ENCODE peak calls at places on chromosomes 6 and 20, in four cellular contexts. F is body of pancreas; X is mucosa of descending colon; J is CD8-positive, alpha-beta memory T cell. O is an unnamed sample.

GRCh38 chr6:167403427-167403826 is 78.5 kb downstream of the TTLL2 start:
- DNase-seq in X (no peak), J (no peak), F (no peak), O (no peak)

GRCh38 chr6:47261191-47261590 is 48.5 kb downstream of the TNFRSF21 start:
- DNase-seq in X (no peak), J (no peak), F (no peak), O (no peak)

GRCh38 chr6:164188861-164189260 is 774.3 kb downstream of the QKI start:
- DNase-seq in X (no peak), J (no peak), F (no peak), O (no peak)

GRCh38 chr6:157235600-157236039 is 87.7 kb downstream of the TMEM242 start:
- DNase-seq in J (peak; percentile 61), F (peak; percentile 69), X (peak; percentile 69), O (peak; percentile 58)

GRCh38 chr6:129849456-129849855 is 11.7 kb downstream of the TMEM244 start:
- DNase-seq in J (no peak), F (no peak), X (no peak), O (no peak)

GRCh38 chr6:3287308-3287707 is 28.6 kb downstream of the PSMG4 start:
- DNase-seq in X (no peak), J (peak; percentile 15), F (no peak), O (peak; percentile 37)

GRCh38 chr6:38179300-38179699 is 359.8 kb downstream of the ZFAND3 start:
- DNase-seq in X (no peak), J (peak; percentile 23), F (no peak), O (no peak)

GRCh38 chr6:148431413-148431812 is 88.8 kb downstream of the SASH1 start:
- DNase-seq in J (no peak), F (no peak), X (no peak), O (peak; percentile 93)

GRCh38 chr6:132179955-132180354 is 221.3 kb downstream of the MOXD1 start:
- DNase-seq in X (no peak), F (no peak), J (no peak), O (no peak)

GRCh38 chr6:167455371-167455770 is 130.5 kb downstream of the TTLL2 start:
- DNase-seq in F (no peak), J (no peak), X (no peak), O (no peak)

GRCh38 chr6:28443112-28443773 is at the start of gene ZSCAN23:
- DNase-seq in X (peak; percentile 69), F (peak; percentile 67), J (peak; percentile 85), O (peak; percentile 65)

GRCh38 chr20:2364014-2364413 is 16.7 kb upstream of the TGM6 start:
- DNase-seq in X (no peak), F (no peak), J (no peak), O (no peak)

GRCh38 chr20:1694672-1695071 is 37.1 kb upstream of the SIRPG start:
- DNase-seq in F (no peak), J (no peak), X (no peak), O (no peak)

GRCh38 chr6:63572733-63573139 is 456 bp downstream of the LOC128125822 start:
- DNase-seq in J (no peak), X (no peak), F (no peak), O (no peak)

GRCh38 chr6:36327226-36328009 is 9.3 kb downstream of the BNIP5 start:
- DNase-seq in X (no peak), J (no peak), F (no peak), O (no peak)

GRCh38 chr20:58666702-58667101 is 15.6 kb downstream of the STX16 start:
- DNase-seq in F (no peak), X (no peak), J (no peak), O (no peak)

GRCh38 chr6:107565165-107565723 is 75.3 kb downstream of the SOBP start:
- DNase-seq in X (no peak), J (no peak), F (no peak), O (no peak)

GRCh38 chr20:17966432-17967312 is 1.9 kb downstream of the SNX5 start:
- DNase-seq in F (no peak), X (no peak), J (no peak), O (no peak)

GRCh38 chr20:48720256-48721020 is 107.4 kb downstream of the PREX1 start:
- DNase-seq in F (no peak), X (no peak), J (no peak), O (no peak)

GRCh38 chr6:21902766-21903165 is 309.2 kb downstream of the SOX4 start:
- DNase-seq in X (no peak), F (no peak), J (no peak), O (no peak)

GRCh38 chr6:2684059-2684749 is 66.5 kb downstream of the MYLK4 start:
- DNase-seq in F (no peak), J (no peak), X (no peak), O (no peak)

GRCh38 chr20:38350879-38351775 is 4.8 kb downstream of the LBP start:
- DNase-seq in X (no peak), F (peak; percentile 38), J (no peak), O (peak; percentile 32)

GRCh38 chr6:146357578-146358340 is 185.9 kb upstream of the RAB32 start:
- DNase-seq in J (no peak), F (no peak), X (no peak), O (no peak)

GRCh38 chr6:106125925-106126435 is 39.8 kb downstream of the PRDM1 start:
- DNase-seq in X (peak; percentile 61), F (no peak), J (peak; percentile 64), O (no peak)

GRCh38 chr6:169935348-169935718 is 183.9 kb downstream of the ERMARD start:
- DNase-seq in J (no peak), X (no peak), F (no peak), O (peak; percentile 13)
- H3K9me3 ChIP-seq in J (no peaks in the 10 kb centered on the region), X (no peaks in the 10 kb centered on the region), F (no peaks in the 10 kb centered on the region), O (no peaks in the 10 kb centered on the region)

DNA sequence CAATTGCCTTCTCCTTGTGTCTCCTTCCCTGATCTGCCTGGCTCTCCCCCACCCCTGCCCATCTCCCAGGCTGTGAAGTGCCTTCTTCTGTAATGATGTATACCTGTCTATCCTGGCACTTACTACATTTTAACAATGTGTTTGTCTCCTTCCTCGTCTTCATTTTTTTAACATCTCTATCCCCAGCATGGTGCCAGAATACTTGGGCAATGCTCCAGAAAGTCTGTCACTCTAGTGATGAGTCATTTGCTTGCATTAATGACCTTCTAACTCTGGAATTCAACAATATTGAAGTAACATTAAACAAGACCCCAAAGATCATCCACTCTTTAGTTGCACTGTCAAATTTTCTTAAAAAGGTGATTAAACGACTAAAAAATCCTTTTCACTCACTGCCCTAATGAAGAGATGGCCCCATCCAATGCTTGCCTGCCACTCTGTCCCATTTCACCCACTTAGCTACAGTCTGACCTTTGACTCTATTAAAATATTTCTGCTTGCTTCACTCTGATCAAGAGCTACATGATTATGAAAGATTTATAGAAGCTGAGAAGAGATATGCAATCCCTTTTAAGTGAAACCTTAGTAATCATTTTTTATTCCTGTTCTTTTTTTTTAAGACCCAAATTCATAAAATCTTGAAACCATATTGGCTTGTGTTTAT is 7.7 kb upstream of the KLHL31 start:
- DNase-seq in X (no peak), J (no peak), F (peak; percentile 10), O (peak; percentile 35)
- H3K4me3 ChIP-seq in X (no peak overlapping the region), J (no peak overlapping the region), F (no peak overlapping the region), O (no peak overlapping the region)

GRCh38 chr6:170021579-170021978 is 269.3 kb downstream of the DLL1 start:
- DNase-seq in J (no peak), F (no peak), X (no peak), O (no peak)

GRCh38 chr6:170022291-170022722 is 268.6 kb downstream of the DLL1 start:
- DNase-seq in F (no peak), J (no peak), X (no peak), O (no peak)

GRCh38 chr6:170019259-170020040 is 268.0 kb downstream of the ERMARD start:
- DNase-seq in F (no peak), X (no peak), J (no peak), O (no peak)

GRCh38 chr6:170018422-170019258 is 267.2 kb downstream of the ERMARD start:
- DNase-seq in J (no peak), X (no peak), F (no peak), O (no peak)

GRCh38 chr6:170020041-170020583 is 268.7 kb downstream of the ERMARD start:
- DNase-seq in F (no peak), X (no peak), J (no peak), O (no peak)
- H3K9me3 ChIP-seq in F (no peaks in the 10 kb centered on the region), X (no peaks in the 10 kb centered on the region), J (no peaks in the 10 kb centered on the region), O (no peaks in the 10 kb centered on the region)

DNA sequence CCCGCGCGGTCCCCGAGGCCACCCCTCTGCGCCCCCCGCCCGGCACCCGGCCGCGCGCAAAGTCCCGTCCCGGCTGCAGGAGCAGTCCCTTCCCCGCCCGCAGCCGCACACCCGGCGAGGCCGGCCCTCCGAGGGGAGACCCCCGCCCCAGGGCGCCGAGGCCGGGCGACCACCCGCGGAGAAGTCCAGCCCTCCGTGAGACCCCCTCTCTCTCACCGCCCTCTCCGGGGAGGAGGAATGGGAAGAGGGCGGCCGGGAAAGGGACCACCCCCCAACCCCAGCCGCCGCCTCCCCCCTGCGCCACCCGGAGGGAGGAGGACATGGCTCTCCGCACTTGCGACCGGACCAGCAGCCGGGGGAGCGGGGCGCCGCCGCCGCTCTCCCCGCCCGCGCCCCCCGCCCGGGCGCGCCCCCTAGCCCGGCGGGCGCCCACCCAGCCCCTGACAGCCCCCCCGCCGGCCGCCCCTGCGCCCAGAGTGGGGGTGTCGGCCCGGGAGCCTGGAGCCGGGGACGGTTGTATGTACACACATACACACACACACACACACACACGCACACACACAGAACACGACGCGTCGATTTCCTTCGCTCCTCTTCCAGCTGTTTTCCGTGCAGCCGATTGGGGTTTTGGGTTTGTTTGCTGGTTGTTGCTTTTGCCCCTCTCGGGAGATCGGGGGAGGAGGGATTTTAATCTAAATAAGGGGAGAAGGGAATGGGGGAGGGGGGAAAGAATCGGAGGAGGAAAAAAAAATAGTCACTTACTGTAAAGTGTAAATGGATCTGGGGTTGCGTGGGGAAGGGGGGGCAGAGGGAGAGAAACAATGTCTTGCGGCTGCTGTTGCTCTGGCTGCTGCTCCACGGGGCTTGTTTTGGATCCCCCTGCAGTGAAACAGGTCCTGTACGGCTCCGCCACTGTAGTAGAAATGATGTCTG is at the start of gene ATXN1:
- DNase-seq in J (peak; percentile 79), F (peak; percentile 75), X (peak; percentile 76), O (peak; percentile 63)
- H3K4me3 ChIP-seq in J (peak within 1 kb of the TSS; percentile 89), F (peak within 1 kb of the TSS; percentile 58), X (peak within 1 kb of the TSS; percentile 86), O (peak within 1 kb of the TSS; percentile 89)

GRCh38 chr20:56163806-56164205 is 84.7 kb upstream of the MC3R start:
- DNase-seq in F (no peak), X (no peak), J (no peak), O (no peak)
- H3K9me3 ChIP-seq in F (no peaks in the 10 kb centered on the region), X (no peaks in the 10 kb centered on the region), J (no peaks in the 10 kb centered on the region), O (no peaks in the 10 kb centered on the region)